ENCODE peak calls at places on chromosomes 2 and 18, in five cellular contexts. M is upper lobe of right lung, E is HFF-Myc, V is fibroblast of mammary gland, P is upper lobe of left lung. I is an unnamed sample.

GRCh38 chr2:201668402-201668801 is 25.1 kb upstream of the TMEM237 start:
- DNase-seq in V (no peak), M (no peak), P (no peak), E (no peak), I (no peak)

GRCh38 chr2:42125887-42126594 is 43.1 kb upstream of the EML4 start:
- DNase-seq in E (no peak), M (no peak), V (peak), P (no peak), I (no peak)

GRCh38 chr2:205612661-205613060 is 69.6 kb upstream of the NRP2 start:
- DNase-seq in P (no peak), E (no peak), M (no peak), V (no peak), I (no peak)

GRCh38 chr2:65530547-65531320 is 98.3 kb upstream of the SPRED2 start:
- DNase-seq in E (no peak), M (no peak), V (peak), P (no peak), I (peak)

GRCh38 chr2:127235082-127235702 is 15.1 kb upstream of the CYP27C1 start:
- DNase-seq in M (no peak), P (no peak), V (no peak), E (no peak), I (no peak)

GRCh38 chr18:63683152-63683551 is 19.6 kb upstream of the SERPINB11 start:
- DNase-seq in V (peak), E (peak), M (no peak), P (no peak), I (peak)

GRCh38 chr2:168044579-168044978 is 202.8 kb downstream of the STK39 start:
- DNase-seq in E (no peak), V (no peak), M (no peak), P (no peak), I (no peak)

GRCh38 chr2:216279459-216279858 is 92.8 kb downstream of the MARCHF4 start:
- DNase-seq in P (no peak), E (no peak), M (no peak), V (peak), I (peak)

GRCh38 chr18:24762417-24762816 is 302.0 kb downstream of the HRH4 start:
- DNase-seq in M (no peak), V (peak), P (no peak), E (no peak), I (no peak)

GRCh38 chr18:35588995-35589394 is 7.5 kb downstream of the GALNT1 start:
- DNase-seq in M (no peak), P (no peak), V (no peak), E (no peak), I (no peak)

GRCh38 chr2:176814740-176815367 is 397.7 kb upstream of the HNRNPA3 start:
- DNase-seq in M (no peak), E (no peak), V (peak), P (no peak), I (peak)

GRCh38 chr2:217876253-217876570 is 126.6 kb downstream of the TNS1 start:
- DNase-seq in E (no peak), M (no peak), P (no peak), V (no peak), I (no peak)

GRCh38 chr2:200408428-200409311 is 101.2 kb downstream of the KCTD18 start:
- DNase-seq in V (peak), P (peak), M (no peak), E (peak), I (peak)

GRCh38 chr2:200567932-200568331 is 17.9 kb upstream of the AOX1 start:
- DNase-seq in V (no peak), E (no peak), P (no peak), M (no peak), I (no peak)

GRCh38 chr18:53458944-53459580 is 765.4 kb downstream of the MBD2 start:
- DNase-seq in M (no peak), V (peak), P (no peak), E (no peak), I (peak)

GRCh38 chr2:20148841-20149702 is 75.9 kb downstream of the SDC1 start:
- DNase-seq in E (peak), P (no peak), M (no peak), V (peak), I (peak)

GRCh38 chr2:154161286-154161685 is 289.6 kb downstream of the GALNT13 start:
- DNase-seq in E (no peak), M (no peak), V (no peak), P (no peak), I (no peak)

GRCh38 chr2:67917332-67918054 is 145.3 kb downstream of the C1D start:
- DNase-seq in P (no peak), M (no peak), V (peak), E (peak), I (peak)

GRCh38 chr18:11040359-11040758 is 109.0 kb downstream of the PIEZO2 start:
- DNase-seq in E (no peak), M (no peak), V (no peak), P (no peak), I (no peak)

GRCh38 chr2:72041638-72042111 is 106.0 kb downstream of the CYP26B1 start:
- DNase-seq in P (no peak), E (no peak), M (no peak), V (no peak), I (no peak)

GRCh38 chr2:214311931-214312749 is 98.7 kb upstream of the VWC2L start:
- DNase-seq in M (no peak), V (peak), E (no peak), P (no peak), I (peak)

GRCh38 chr2:55138546-55139288 is 88.5 kb upstream of the RTN4 start:
- DNase-seq in M (no peak), P (no peak), E (no peak), V (no peak), I (no peak)

DNA sequence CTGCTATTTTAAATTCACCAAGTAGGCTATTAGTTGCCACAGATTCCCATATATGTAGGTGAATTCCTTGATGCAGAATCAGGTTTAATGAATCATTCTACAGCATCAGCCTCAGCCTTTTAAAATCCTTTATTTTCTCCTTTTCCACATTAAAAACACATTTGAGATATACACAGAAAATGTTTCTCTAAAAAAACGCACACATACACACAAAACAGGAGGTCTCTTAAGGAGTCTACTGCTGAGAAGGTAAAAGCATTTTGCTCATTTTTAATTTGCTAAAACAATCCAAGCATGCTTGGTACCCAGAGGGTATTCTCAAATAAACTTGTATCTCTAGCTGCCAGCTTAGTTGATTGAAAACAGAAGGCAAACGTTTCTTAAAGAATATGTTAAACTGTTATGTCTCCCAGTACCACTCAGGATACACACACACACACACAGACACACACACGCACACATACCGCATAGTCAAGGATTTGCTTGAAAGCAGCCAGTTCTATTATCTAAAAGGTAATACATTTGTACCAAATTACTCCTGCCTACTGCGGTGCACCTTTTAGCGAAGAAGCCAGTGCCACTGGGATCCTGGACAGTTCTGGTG is 106.8 kb upstream of the KCTD1 start:
- DNase-seq in M (no peak), V (peak), P (no peak), E (no peak), I (peak)
- H3K4me3 ChIP-seq in M (peak), V (no peak), P (peak), E (no peak), I (peak)

GRCh38 chr2:10720306-10720705 is 1.1 kb upstream of the ATP6V1C2 start:
- DNase-seq in E (no peak), M (no peak), V (no peak), P (no peak), I (no peak)

GRCh38 chr2:10720983-10721343 is 467 bp upstream of the ATP6V1C2 start:
- DNase-seq in E (no peak), P (no peak), V (no peak), M (no peak), I (no peak)

GRCh38 chr2:10722252-10722825 is 909 bp downstream of the ATP6V1C2 start:
- DNase-seq in P (no peak), E (no peak), M (no peak), V (no peak), I (no peak)

GRCh38 chr2:10717630-10718029 is 3.8 kb upstream of the ATP6V1C2 start:
- DNase-seq in P (no peak), E (peak), M (no peak), V (peak), I (peak)

DNA sequence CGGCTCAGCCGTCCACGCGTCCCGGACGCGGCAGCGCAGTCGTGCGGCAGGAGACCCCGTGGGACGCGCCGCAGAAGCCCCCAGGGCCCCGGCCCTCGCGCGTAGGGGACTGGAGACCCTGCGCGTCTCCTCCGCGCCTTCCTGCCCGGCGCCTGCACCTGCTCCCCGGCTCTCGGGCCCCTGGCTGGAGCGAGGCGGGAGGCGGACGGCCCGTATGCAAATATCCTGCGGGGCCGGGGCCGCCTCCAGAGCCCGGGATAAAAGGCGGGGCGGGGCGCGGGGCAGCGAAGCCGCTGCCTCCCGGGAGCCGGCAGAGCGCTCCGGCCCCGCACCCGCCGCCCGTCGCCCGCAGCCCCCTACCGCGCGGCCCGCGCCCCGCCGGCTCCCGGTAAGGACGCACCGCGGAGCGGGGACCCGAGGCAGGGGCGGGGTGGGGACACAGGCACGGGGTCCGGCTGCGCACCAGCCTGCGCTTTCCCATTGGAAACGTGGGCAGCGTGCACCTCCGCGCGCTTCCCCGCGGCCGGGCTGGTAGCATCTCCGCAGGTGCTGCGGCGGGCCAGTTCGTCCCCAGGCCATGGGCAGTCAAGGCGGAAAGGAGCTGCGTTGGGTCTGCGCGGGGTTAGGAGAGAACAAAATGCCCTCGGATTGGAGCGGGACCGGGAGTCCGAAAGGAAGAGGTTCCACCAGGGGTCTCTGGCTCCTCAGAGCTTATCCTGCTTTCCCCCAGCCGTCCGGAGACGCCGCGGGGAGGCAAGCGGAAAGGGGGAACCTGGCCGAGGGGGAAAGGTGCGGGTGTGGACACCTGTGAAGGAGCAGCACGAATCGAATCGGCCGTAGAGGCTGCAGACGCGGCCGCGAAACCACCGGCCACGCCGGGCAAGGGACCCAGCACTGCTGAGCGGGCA is at the start of gene ATP6V1C2:
- DNase-seq in V (no peak), M (peak), E (no peak), P (peak), I (no peak)
- TF ChIP-seq CTCF in V (no peak), M (no peak), E (no peak), P (no peak), I (no peak)

GRCh38 chr2:8552264-8552913 is 129.5 kb upstream of the ID2 start:
- DNase-seq in V (no peak), M (no peak), E (no peak), P (no peak), I (no peak)
- H3K4me3 ChIP-seq in V (no peak), M (no peak), E (no peak), P (no peak), I (no peak)

GRCh38 chr2:28956890-28957289 is 24.2 kb upstream of the TOGARAM2 start:
- DNase-seq in E (no peak), P (no peak), V (peak), M (no peak), I (peak)
- TF ChIP-seq CTCF in E (peak), P (peak), V (peak), M (peak), I (peak)

GRCh38 chr2:43178602-43179542 is 47.5 kb downstream of the ZFP36L2 start:
- DNase-seq in P (no peak), M (peak), V (peak), E (peak), I (peak)
- H3K4me3 ChIP-seq in P (no peak), M (no peak), V (no peak), E (no peak), I (no peak)

DNA sequence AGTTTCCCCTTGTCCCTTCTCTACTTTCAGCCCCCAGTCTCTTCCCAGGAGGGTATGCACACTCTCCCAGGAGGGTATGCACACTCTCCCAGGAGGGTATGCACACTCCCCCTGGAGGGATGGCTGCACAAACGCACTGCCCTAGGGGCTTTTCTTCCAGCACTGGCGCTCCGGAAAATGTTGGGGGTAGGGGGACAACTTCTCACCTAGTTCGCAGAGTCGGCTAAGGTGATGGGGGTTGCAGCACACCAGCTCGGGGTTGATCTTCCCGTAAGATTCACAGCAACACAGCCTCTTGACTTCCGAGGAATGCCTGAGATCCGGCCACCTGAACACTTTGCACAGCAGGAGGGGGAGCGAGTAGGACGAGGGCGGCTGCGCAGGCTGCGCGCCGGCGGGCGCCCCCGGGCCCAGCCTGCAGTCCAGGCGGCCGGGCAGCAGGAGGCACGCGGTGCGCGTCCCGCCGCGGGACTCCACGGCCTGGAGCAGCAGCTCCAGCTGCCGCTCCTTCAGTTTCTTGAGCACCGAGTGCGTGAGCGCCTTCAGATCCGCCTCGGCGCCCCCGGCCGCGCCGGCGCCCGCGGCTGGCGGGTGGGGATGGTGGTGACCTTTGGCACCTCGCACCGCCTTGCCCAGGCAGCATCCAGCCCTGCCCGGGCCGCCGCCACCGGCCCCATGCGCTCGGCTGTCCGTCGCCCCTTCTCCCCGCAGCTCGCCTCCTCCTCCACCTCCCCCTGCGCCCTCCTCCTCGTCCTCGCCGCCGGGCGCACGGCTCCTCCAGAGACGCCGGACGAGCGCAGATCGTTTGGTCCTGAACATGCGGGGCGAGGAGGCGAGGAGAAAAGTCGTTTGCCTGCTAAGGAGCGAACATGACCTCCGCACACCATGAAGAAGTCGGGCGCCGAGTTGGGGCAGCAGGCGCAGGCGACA is 894 bp downstream of the SMAD7 start:
- DNase-seq in P (peak), V (no peak), M (peak), E (no peak), I (peak)
- TF ChIP-seq CTCF in P (peak), V (no peak), M (peak), E (no peak), I (peak)

I was measured in choroid plexus epithelial cell.